ENCODE peak calls at places on chromosomes 11 and 22, in nine cellular contexts. One of them, this sample, is unnamed.
A peak's percentile ranks its signal among the peaks of the same experiment; 100 is the strongest.

GRCh38 chr11:76835928-76836612 is 24.6 kb upstream of the ACER3 start:
- DNase-seq in HCT116: no peak
- DNase-seq in sigmoid colon: no peak
- DNase-seq in right lobe of liver: no peak
- DNase-seq in K562: no peak
- DNase-seq in body of pancreas: peak; percentile 73
- DNase-seq in Peyer's patch: peak; percentile 68
- DNase-seq in adrenal gland: peak; percentile 31
- DNase-seq in gastrocnemius medialis: no peak
- DNase-seq in this sample: peak; percentile 57

GRCh38 chr11:117230286-117230961 is 1.4 kb downstream of the PCSK7 start:
- DNase-seq in gastrocnemius medialis: no peak
- DNase-seq in adrenal gland: no peak
- DNase-seq in HCT116: no peak
- DNase-seq in sigmoid colon: peak; percentile 58
- DNase-seq in right lobe of liver: no peak
- DNase-seq in Peyer's patch: no peak
- DNase-seq in body of pancreas: no peak
- DNase-seq in K562: no peak
- DNase-seq in this sample: no peak

GRCh38 chr22:48744967-48745841 is 1082.5 kb downstream of the BRD1 start:
- DNase-seq in K562: no peak
- DNase-seq in body of pancreas: no peak
- DNase-seq in gastrocnemius medialis: no peak
- DNase-seq in HCT116: no peak
- DNase-seq in right lobe of liver: no peak
- DNase-seq in sigmoid colon: no peak
- DNase-seq in adrenal gland: no peak
- DNase-seq in Peyer's patch: peak; percentile 25
- DNase-seq in this sample: no peak

GRCh38 chr11:116885951-116886629 is 48.7 kb upstream of the APOA1 start:
- DNase-seq in Peyer's patch: no peak
- DNase-seq in gastrocnemius medialis: no peak
- DNase-seq in adrenal gland: no peak
- DNase-seq in body of pancreas: peak; percentile 51
- DNase-seq in K562: no peak
- DNase-seq in right lobe of liver: no peak
- DNase-seq in HCT116: no peak
- DNase-seq in sigmoid colon: no peak
- DNase-seq in this sample: no peak

GRCh38 chr11:120547871-120548681 is 36.5 kb downstream of the GRIK4 start:
- DNase-seq in sigmoid colon: peak; percentile 87
- DNase-seq in right lobe of liver: peak; percentile 87
- DNase-seq in body of pancreas: peak; percentile 98
- DNase-seq in adrenal gland: peak; percentile 99
- DNase-seq in HCT116: peak; percentile 75
- DNase-seq in gastrocnemius medialis: peak; percentile 79
- DNase-seq in K562: no peak
- DNase-seq in Peyer's patch: peak; percentile 65
- DNase-seq in this sample: no peak

GRCh38 chr22:36871669-36872081 is 10.9 kb downstream of the NCF4 start:
- DNase-seq in sigmoid colon: no peak
- DNase-seq in K562: no peak
- DNase-seq in right lobe of liver: no peak
- DNase-seq in Peyer's patch: no peak
- DNase-seq in HCT116: peak; percentile 46
- DNase-seq in gastrocnemius medialis: no peak
- DNase-seq in body of pancreas: no peak
- DNase-seq in adrenal gland: no peak
- DNase-seq in this sample: no peak

GRCh38 chr11:95282337-95282751 is 51.3 kb upstream of the SESN3 start:
- DNase-seq in HCT116: no peak
- DNase-seq in Peyer's patch: peak; percentile 72
- DNase-seq in body of pancreas: peak; percentile 27
- DNase-seq in K562: no peak
- DNase-seq in adrenal gland: no peak
- DNase-seq in right lobe of liver: peak; percentile 73
- DNase-seq in sigmoid colon: peak; percentile 74
- DNase-seq in gastrocnemius medialis: no peak
- DNase-seq in this sample: no peak

GRCh38 chr11:65922565-65922964 is 3.3 kb downstream of the DRAP1 start:
- DNase-seq in HCT116: no peak
- DNase-seq in sigmoid colon: no peak
- DNase-seq in Peyer's patch: no peak
- DNase-seq in right lobe of liver: no peak
- DNase-seq in adrenal gland: no peak
- DNase-seq in K562: no peak
- DNase-seq in gastrocnemius medialis: no peak
- DNase-seq in body of pancreas: no peak
- DNase-seq in this sample: no peak

GRCh38 chr11:460331-461199 is 10.5 kb downstream of the PTDSS2 start:
- DNase-seq in HCT116: no peak
- DNase-seq in Peyer's patch: no peak
- DNase-seq in body of pancreas: no peak
- DNase-seq in gastrocnemius medialis: no peak
- DNase-seq in right lobe of liver: no peak
- DNase-seq in K562: peak; percentile 95
- DNase-seq in adrenal gland: peak; percentile 72
- DNase-seq in sigmoid colon: no peak
- DNase-seq in this sample: peak; percentile 69

GRCh38 chr11:133474461-133474860 is 57.8 kb downstream of the OPCML start:
- DNase-seq in body of pancreas: no peak
- DNase-seq in K562: no peak
- DNase-seq in adrenal gland: no peak
- DNase-seq in right lobe of liver: no peak
- DNase-seq in gastrocnemius medialis: no peak
- DNase-seq in sigmoid colon: no peak
- DNase-seq in HCT116: no peak
- DNase-seq in Peyer's patch: no peak
- DNase-seq in this sample: no peak

GRCh38 chr22:48137640-48138039 is 1375.2 kb downstream of the TBC1D22A start:
- DNase-seq in adrenal gland: no peak
- DNase-seq in K562: no peak
- DNase-seq in body of pancreas: no peak
- DNase-seq in Peyer's patch: no peak
- DNase-seq in HCT116: no peak
- DNase-seq in sigmoid colon: no peak
- DNase-seq in gastrocnemius medialis: no peak
- DNase-seq in right lobe of liver: no peak
- DNase-seq in this sample: no peak

GRCh38 chr11:93904711-93905110 is 54.3 kb upstream of the VSTM5 start:
- DNase-seq in right lobe of liver: no peak
- DNase-seq in gastrocnemius medialis: no peak
- DNase-seq in sigmoid colon: no peak
- DNase-seq in K562: no peak
- DNase-seq in adrenal gland: no peak
- DNase-seq in Peyer's patch: no peak
- DNase-seq in HCT116: no peak
- DNase-seq in body of pancreas: no peak
- DNase-seq in this sample: no peak

GRCh38 chr11:118749429-118749828 is 41.5 kb downstream of the DDX6 start:
- DNase-seq in sigmoid colon: no peak
- DNase-seq in HCT116: no peak
- DNase-seq in K562: no peak
- DNase-seq in adrenal gland: no peak
- DNase-seq in right lobe of liver: no peak
- DNase-seq in body of pancreas: no peak
- DNase-seq in Peyer's patch: no peak
- DNase-seq in gastrocnemius medialis: no peak
- DNase-seq in this sample: no peak

GRCh38 chr11:12284321-12285050 is 92.9 kb upstream of the PARVA start:
- DNase-seq in sigmoid colon: no peak
- DNase-seq in adrenal gland: no peak
- DNase-seq in gastrocnemius medialis: no peak
- DNase-seq in K562: no peak
- DNase-seq in right lobe of liver: peak; percentile 21
- DNase-seq in HCT116: no peak
- DNase-seq in body of pancreas: no peak
- DNase-seq in Peyer's patch: no peak
- DNase-seq in this sample: no peak

DNA sequence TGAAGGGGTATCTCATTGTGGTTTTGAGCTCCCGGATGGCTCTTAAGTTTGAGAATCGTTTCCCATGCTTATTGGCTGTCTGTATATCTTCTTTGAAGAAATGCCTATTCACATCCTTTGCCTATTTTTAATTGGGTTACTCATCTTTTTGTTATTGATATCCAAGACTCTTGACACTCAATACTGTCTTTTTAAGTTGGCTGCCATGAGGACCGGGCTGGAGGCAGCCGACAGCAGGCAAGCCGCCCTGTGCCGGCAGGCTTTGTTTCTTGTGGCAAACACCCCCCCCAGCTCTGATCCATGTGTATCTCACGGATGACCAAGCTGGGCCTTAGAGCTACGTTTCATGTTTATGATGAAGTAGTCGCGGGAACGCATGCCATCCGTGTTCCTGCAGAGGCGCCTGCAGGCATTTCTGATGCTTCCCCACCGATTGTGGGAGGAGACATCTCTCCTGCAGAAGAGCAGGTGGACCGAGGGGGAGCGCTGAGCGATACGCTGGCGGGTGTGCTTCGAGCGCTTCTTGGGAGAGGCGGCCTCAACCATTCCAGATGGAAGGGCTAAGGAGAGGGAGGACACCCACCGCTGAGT is 95.8 kb downstream of the TBC1D22A start:
- DNase-seq in K562: no peak
- DNase-seq in adrenal gland: no peak
- DNase-seq in HCT116: no peak
- DNase-seq in Peyer's patch: no peak
- DNase-seq in body of pancreas: no peak
- DNase-seq in right lobe of liver: no peak
- DNase-seq in sigmoid colon: no peak
- DNase-seq in gastrocnemius medialis: no peak
- DNase-seq in this sample: no peak
- TF ChIP-seq POLR2A in K562: no peak
- TF ChIP-seq POLR2A in adrenal gland: no peak
- TF ChIP-seq POLR2A in HCT116: no peak
- TF ChIP-seq POLR2A in Peyer's patch: no peak
- TF ChIP-seq POLR2A in body of pancreas: no peak
- TF ChIP-seq POLR2A in right lobe of liver: no peak
- TF ChIP-seq POLR2A in sigmoid colon: no peak
- TF ChIP-seq POLR2A in gastrocnemius medialis: no peak
- TF ChIP-seq POLR2A in this sample: no peak

DNA sequence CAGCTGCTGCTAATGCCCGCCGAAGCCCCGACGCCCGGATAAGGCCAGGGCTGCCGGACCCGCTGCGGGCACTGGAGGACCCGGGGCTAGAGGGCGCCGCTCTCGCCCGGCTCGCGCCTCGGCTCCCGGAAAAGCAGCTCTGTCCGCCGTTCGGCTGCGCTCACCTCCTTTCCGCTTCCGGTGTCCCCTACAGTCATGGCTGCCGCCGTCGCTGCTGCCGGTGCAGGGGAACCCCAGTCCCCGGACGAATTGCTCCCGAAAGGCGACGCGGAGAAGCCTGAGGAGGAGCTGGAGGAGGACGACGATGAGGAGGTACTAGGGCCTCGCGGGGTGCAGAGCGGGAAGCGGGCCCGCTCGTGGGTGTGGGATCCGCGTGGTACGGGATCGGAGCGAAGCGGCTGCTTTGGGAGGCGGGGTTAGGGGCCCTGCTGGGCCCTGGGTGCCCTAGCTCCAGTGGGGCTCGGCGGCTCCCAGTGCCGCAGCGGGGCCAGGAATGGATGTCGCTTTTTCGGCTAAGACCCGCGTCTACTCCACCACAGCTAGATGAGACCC is at the start of gene TOMM22:
- DNase-seq in gastrocnemius medialis: peak; percentile 76
- DNase-seq in right lobe of liver: peak; percentile 92
- DNase-seq in HCT116: peak; percentile 72
- DNase-seq in body of pancreas: peak; percentile 88
- DNase-seq in sigmoid colon: peak; percentile 93
- DNase-seq in Peyer's patch: peak; percentile 94
- DNase-seq in K562: peak; percentile 89
- DNase-seq in adrenal gland: peak; percentile 89
- DNase-seq in this sample: peak; percentile 94
- TF ChIP-seq POLR2A in gastrocnemius medialis: peak; percentile 54
- TF ChIP-seq POLR2A in right lobe of liver: peak; percentile 76
- TF ChIP-seq POLR2A in HCT116: peak; percentile 77
- TF ChIP-seq POLR2A in body of pancreas: peak; percentile 82
- TF ChIP-seq POLR2A in sigmoid colon: peak; percentile 22
- TF ChIP-seq POLR2A in Peyer's patch: peak; percentile 74
- TF ChIP-seq POLR2A in K562: peak; percentile 93
- TF ChIP-seq POLR2A in adrenal gland: no peak
- TF ChIP-seq POLR2A in this sample: peak; percentile 88

DNA sequence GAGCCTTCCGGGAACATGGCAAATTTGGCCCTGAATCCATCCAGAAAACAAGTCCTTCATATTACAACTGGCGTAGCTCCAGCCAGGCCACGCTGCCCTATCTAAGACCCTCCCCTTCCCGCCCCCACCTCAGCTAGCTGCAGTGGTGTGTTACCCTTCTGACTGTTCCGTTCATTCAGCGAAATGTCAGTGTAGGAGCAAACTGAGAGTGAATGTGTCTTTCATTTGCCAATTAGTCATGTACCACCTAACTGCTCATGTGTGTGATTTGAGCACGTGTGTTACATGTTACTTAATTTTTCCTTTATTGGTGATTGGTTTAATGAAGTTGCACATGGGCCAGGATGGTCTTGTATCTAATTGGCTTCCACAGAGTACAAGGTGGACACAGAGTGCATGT is 34.8 kb upstream of the POU2AF1 start:
- DNase-seq in body of pancreas: no peak
- DNase-seq in HCT116: no peak
- DNase-seq in sigmoid colon: no peak
- DNase-seq in K562: no peak
- DNase-seq in Peyer's patch: no peak
- DNase-seq in right lobe of liver: no peak
- DNase-seq in adrenal gland: no peak
- DNase-seq in gastrocnemius medialis: no peak
- DNase-seq in this sample: no peak
- TF ChIP-seq POLR2A in body of pancreas: no peak
- TF ChIP-seq POLR2A in HCT116: no peak
- TF ChIP-seq POLR2A in sigmoid colon: no peak
- TF ChIP-seq POLR2A in K562: no peak
- TF ChIP-seq POLR2A in Peyer's patch: no peak
- TF ChIP-seq POLR2A in right lobe of liver: no peak
- TF ChIP-seq POLR2A in adrenal gland: no peak
- TF ChIP-seq POLR2A in gastrocnemius medialis: no peak
- TF ChIP-seq POLR2A in this sample: no peak

DNA sequence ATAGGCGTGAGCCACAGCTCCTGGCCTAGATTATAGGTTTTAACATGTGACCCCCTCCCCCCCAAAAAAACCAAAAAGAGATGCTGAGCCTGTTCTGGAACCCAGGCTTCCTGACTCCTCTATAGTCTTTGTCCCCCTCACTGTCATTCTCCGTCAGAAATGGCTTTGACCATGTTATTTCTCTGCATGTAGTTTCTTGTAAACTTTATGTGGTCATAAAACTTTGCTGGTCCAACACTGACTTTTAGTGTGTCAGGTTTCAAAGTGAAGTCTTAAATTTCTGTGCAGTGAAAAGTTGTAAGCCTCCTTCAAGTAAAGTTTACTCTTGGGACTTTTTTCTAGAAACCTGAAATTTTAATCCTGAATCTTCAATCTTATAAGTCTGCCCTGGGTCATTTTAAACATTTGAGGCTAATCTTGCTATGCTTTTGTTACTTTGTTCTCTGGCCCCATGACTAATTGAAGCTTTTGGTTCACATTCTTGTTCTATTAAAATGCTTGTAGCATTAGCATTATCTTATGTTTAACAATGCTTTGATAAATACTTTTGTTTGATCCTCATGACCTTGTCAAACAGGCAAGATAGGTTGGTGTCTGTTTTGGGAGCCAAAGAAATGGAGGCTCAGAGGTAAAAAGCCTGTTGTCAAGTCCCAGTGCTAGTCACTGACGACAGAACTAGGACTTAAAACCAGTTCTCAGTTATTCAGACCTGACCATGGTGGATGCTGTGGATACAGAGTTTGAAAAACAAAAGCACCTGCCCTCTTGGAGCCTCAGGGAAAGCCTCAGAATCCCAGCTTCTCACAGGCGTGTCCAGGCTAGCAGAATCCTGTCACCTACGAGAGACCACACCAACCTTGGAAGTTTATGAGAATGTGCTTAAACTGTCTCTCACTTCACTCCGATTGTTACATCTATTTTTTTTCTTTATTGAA is 87.7 kb upstream of the HORMAD2 start:
- DNase-seq in HCT116: no peak
- DNase-seq in sigmoid colon: no peak
- DNase-seq in right lobe of liver: no peak
- DNase-seq in gastrocnemius medialis: no peak
- DNase-seq in body of pancreas: no peak
- DNase-seq in adrenal gland: no peak
- DNase-seq in K562: no peak
- DNase-seq in Peyer's patch: no peak
- DNase-seq in this sample: no peak
- TF ChIP-seq POLR2A in HCT116: no peak
- TF ChIP-seq POLR2A in sigmoid colon: no peak
- TF ChIP-seq POLR2A in right lobe of liver: no peak
- TF ChIP-seq POLR2A in gastrocnemius medialis: no peak
- TF ChIP-seq POLR2A in body of pancreas: no peak
- TF ChIP-seq POLR2A in adrenal gland: no peak
- TF ChIP-seq POLR2A in K562: no peak
- TF ChIP-seq POLR2A in Peyer's patch: no peak
- TF ChIP-seq POLR2A in this sample: no peak

This sample was measured in erythroblast.